ENCODE peak calls at places on chromosomes 4 and X, in five cellular contexts. J, K, O, E and L are unnamed samples.

GRCh38 chrX:9816094-9816700 is 30.0 kb downstream of the SHROOM2 start:
- DNase-seq in J (no peak), K (no peak), O (no peak), E (no peak), L (no peak)

GRCh38 chr4:148642907-148643306 is 200.7 kb upstream of the NR3C2 start:
- DNase-seq in J (no peak), K (no peak), O (no peak), E (no peak), L (no peak)

GRCh38 chr4:123526511-123526910 is 129.9 kb downstream of the SPRY1 start:
- DNase-seq in J (no peak), K (no peak), O (no peak), E (no peak), L (no peak)

GRCh38 chrX:72373136-72373535 is 67.4 kb upstream of the CITED1 start:
- DNase-seq in J (no peak), K (no peak), O (no peak), E (no peak), L (no peak)

GRCh38 chr4:59597536-59598232 is 1602.4 kb upstream of the ADGRL3 start:
- DNase-seq in J (no peak), K (no peak), O (no peak), E (no peak), L (no peak)

GRCh38 chr4:113871080-113871479 is 108.4 kb downstream of the ARSJ start:
- DNase-seq in J (no peak), K (no peak), O (no peak), E (no peak), L (no peak)

GRCh38 chr4:104015680-104016079 is 295.9 kb upstream of the TACR3 start:
- DNase-seq in J (peak; percentile 7), K (no peak), O (no peak), E (no peak), L (peak; percentile 3)

GRCh38 chr4:65661469-65661868 is 8.8 kb downstream of the EPHA5 start:
- DNase-seq in J (no peak), K (no peak), O (no peak), E (no peak), L (no peak)

GRCh38 chr4:89242864-89243740 is 64.5 kb downstream of the GPRIN3 start:
- DNase-seq in J (no peak), K (no peak), O (no peak), E (no peak), L (no peak)

GRCh38 chr4:106264331-106264728 is 51.7 kb downstream of the TBCK start:
- DNase-seq in J (peak; percentile 79), K (no peak), O (no peak), E (peak; percentile 11), L (no peak)

GRCh38 chr4:44157611-44158277 is 290.9 kb downstream of the KCTD8 start:
- DNase-seq in J (peak; percentile 19), K (no peak), O (no peak), E (no peak), L (no peak)

GRCh38 chr4:10157478-10158354 is 41.1 kb upstream of the WDR1 start:
- DNase-seq in J (peak; percentile 55), K (peak; percentile 74), O (peak; percentile 9), E (peak; percentile 81), L (peak; percentile 43)

GRCh38 chr4:177302371-177303100 is 7.1 kb upstream of the NEIL3 start:
- DNase-seq in J (no peak), K (no peak), O (no peak), E (no peak), L (no peak)

GRCh38 chr4:175970734-175971133 is 94.9 kb upstream of the WDR17 start:
- DNase-seq in J (no peak), K (no peak), O (no peak), E (no peak), L (no peak)

GRCh38 chr4:130023088-130023487 is 927.1 kb downstream of the C4orf33 start:
- DNase-seq in J (no peak), K (no peak), O (no peak), E (no peak), L (no peak)

GRCh38 chrX:3244203-3244743 is 102.2 kb downstream of the MXRA5 start:
- DNase-seq in J (no peak), K (no peak), O (no peak), E (no peak), L (no peak)

GRCh38 chr4:139300431-139301142 is 718 bp upstream of the NAA15 start:
- DNase-seq in J (no peak), K (peak; percentile 38), O (peak; percentile 36), E (peak; percentile 36), L (peak; percentile 28)

GRCh38 chr4:67719953-67720617 is 19.1 kb upstream of the UBA6 start:
- DNase-seq in J (no peak), K (no peak), O (no peak), E (peak; percentile 54), L (no peak)

GRCh38 chrX:24285082-24285481 is 28.8 kb downstream of the SUPT20HL2 start:
- DNase-seq in J (no peak), K (no peak), O (no peak), E (no peak), L (peak; percentile 15)

GRCh38 chr4:48191758-48192157 is 57.7 kb upstream of the TXK start:
- DNase-seq in J (no peak), K (no peak), O (no peak), E (no peak), L (no peak)

GRCh38 chrX:109740076-109740809 is 7.2 kb upstream of the ACSL4 start:
- DNase-seq in J (peak; percentile 95), K (no peak), O (no peak), E (peak; percentile 11), L (no peak)

GRCh38 chr4:19214591-19214990 is 1037.1 kb upstream of the SLIT2 start:
- DNase-seq in J (no peak), K (no peak), O (no peak), E (no peak), L (no peak)

GRCh38 chr4:186606593-186606992 is 51.2 kb upstream of the MTNR1A start:
- DNase-seq in J (no peak), K (no peak), O (no peak), E (no peak), L (no peak)

GRCh38 chr4:74659576-74660411 is 134.5 kb downstream of the BTC start:
- DNase-seq in J (peak; percentile 92), K (no peak), O (no peak), E (peak; percentile 49), L (peak; percentile 58)

GRCh38 chr4:81885016-81885415 is 413.3 kb upstream of the RASGEF1B start:
- DNase-seq in J (no peak), K (no peak), O (no peak), E (no peak), L (peak; percentile 21)

GRCh38 chrX:40570346-40571093 is 10.2 kb upstream of the ATP6AP2 start:
- DNase-seq in J (no peak), K (no peak), O (peak; percentile 56), E (no peak), L (peak; percentile 60)

GRCh38 chrX:136577562-136577961 is 45.5 kb downstream of the VGLL1 start:
- DNase-seq in J (peak; percentile 1), K (peak; percentile 36), O (no peak), E (peak; percentile 37), L (no peak)

DNA sequence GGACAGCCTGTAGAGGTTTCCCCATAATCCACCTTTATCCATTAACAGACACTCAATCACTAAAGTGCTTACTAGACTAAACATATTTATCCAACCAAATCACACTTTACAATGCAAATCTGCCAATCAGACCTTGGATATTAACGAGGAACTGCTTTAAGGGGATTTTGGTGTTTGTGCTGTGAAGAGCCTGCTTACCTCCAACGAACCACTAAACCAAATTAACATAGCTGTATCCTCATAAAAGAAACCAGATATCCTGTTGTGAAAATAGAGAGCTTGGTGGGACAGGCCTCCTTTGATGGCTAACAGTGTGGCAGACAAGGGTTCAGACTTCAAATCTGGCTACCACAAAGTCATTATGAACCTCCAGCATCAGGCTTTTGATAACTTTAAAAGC is 252.6 kb upstream of the HAND2 start:
- DNase-seq in J (no peak), K (no peak), O (no peak), E (no peak), L (no peak)
- TF ChIP-seq REST in J (no peak), K (no peak), O (no peak), E (no peak), L (no peak)

GRCh38 chrX:49756692-49757091 is 60.9 kb upstream of the PAGE1 start:
- DNase-seq in J (no peak), K (no peak), O (no peak), E (no peak), L (no peak)

GRCh38 chrX:49753691-49754090 is 57.9 kb upstream of the PAGE1 start:
- DNase-seq in J (no peak), K (no peak), O (no peak), E (no peak), L (no peak)

GRCh38 chrX:49748211-49748956 is 52.6 kb upstream of the PAGE1 start:
- DNase-seq in J (no peak), K (no peak), O (no peak), E (no peak), L (no peak)

GRCh38 chrX:49754238-49754857 is 58.6 kb upstream of the PAGE1 start:
- DNase-seq in J (peak; percentile 24), K (peak; percentile 43), O (no peak), E (peak; percentile 39), L (no peak)
- TF ChIP-seq GABPA in J (no peak), K (no peak), O (no peak), E (no peak), L (no peak)

GRCh38 chrX:120790118-120790517 is 85.5 kb downstream of the CT47B1 start:
- DNase-seq in J (peak; percentile 40), K (peak; percentile 45), O (peak; percentile 47), E (peak; percentile 43), L (peak; percentile 43)
- TF ChIP-seq REST in J (no peak), K (no peak), O (no peak), E (no peak), L (no peak)

GRCh38 chr4:1792832-1793495 is at the start of gene FGFR3:
- DNase-seq in J (peak; percentile 48), K (peak; percentile 99), O (no peak), E (peak; percentile 98), L (no peak)
- TF ChIP-seq GABPA in J (no peak), K (no peak), O (no peak), E (no peak), L (no peak)

GRCh38 chrX:17692709-17693346 is 44.5 kb upstream of the SCML1 start:
- DNase-seq in J (no peak), K (no peak), O (no peak), E (no peak), L (no peak)
- TF ChIP-seq REST in J (no peak), K (no peak), O (no peak), E (no peak), L (no peak)